ENCODE peak calls at places on chromosomes 13 and 19, in ten cellular contexts. Y is left ventricle myocardium inferior; U is lung; R is foreskin fibroblast; M is cerebellar nuclear complex; D is HS-27A; N is GM12865; B is stimulated activated CD4-positive, alpha-beta T cell treated with anti-CD3 and anti-CD28 coated beads, Interleukin-4, amount 100 ng/mL, for 1 hour; S is nephron progenitor cell; P is B cell. K is an unnamed sample.

GRCh38 chr13:40433577-40433976 is 232.9 kb downstream of the FOXO1 start:
- DNase-seq in Y (no peak), U (no peak), R (no peak), M (no peak), D (no peak), N (peak), B (peak), S (no peak), P (no peak), K (no peak)

GRCh38 chr13:74026753-74027152 is 107.5 kb downstream of the KLF12 start:
- DNase-seq in Y (no peak), U (no peak), R (no peak), M (no peak), D (no peak), N (peak), B (peak), S (peak), P (peak), K (no peak)

GRCh38 chr13:99501952-99502310 is 659 bp downstream of the TM9SF2 start:
- DNase-seq in Y (no peak), U (no peak), R (peak), M (no peak), D (no peak), N (peak), B (peak), S (peak), P (no peak), K (no peak)

GRCh38 chr19:14391156-14391821 is 10.0 kb downstream of the ADGRE5 start:
- DNase-seq in Y (no peak), U (no peak), R (no peak), M (no peak), D (no peak), N (no peak), B (no peak), S (no peak), P (no peak), K (no peak)

GRCh38 chr19:3358919-3359849 is 7.2 kb upstream of the NFIC start:
- DNase-seq in Y (peak), U (peak), R (peak), M (no peak), D (no peak), N (peak), B (peak), S (peak), P (peak), K (no peak)

GRCh38 chr19:48321372-48321621 is 4.1 kb upstream of the EMP3 start:
- DNase-seq in Y (peak), U (peak), R (peak), M (no peak), D (peak), N (peak), B (peak), S (peak), P (peak), K (no peak)

GRCh38 chr13:84207509-84207908 is 325.2 kb upstream of the SLITRK1 start:
- DNase-seq in Y (no peak), U (no peak), R (no peak), M (no peak), D (no peak), N (no peak), B (no peak), S (no peak), P (no peak), K (no peak)

GRCh38 chr19:1453525-1454371 is 3.8 kb downstream of the APC2 start:
- DNase-seq in Y (no peak), U (no peak), R (peak), M (no peak), D (no peak), N (no peak), B (no peak), S (peak), P (no peak), K (no peak)

GRCh38 chr13:100954430-100955361 is 280.1 kb upstream of the TMTC4 start:
- DNase-seq in Y (no peak), U (no peak), R (peak), M (no peak), D (no peak), N (no peak), B (no peak), S (no peak), P (no peak), K (no peak)

GRCh38 chr13:31046711-31047279 is 114.3 kb downstream of the TEX26 start:
- DNase-seq in Y (peak), U (no peak), R (peak), M (no peak), D (no peak), N (no peak), B (no peak), S (no peak), P (no peak), K (no peak)

GRCh38 chr19:6718741-6719539 is 1.5 kb downstream of the C3 start:
- DNase-seq in Y (no peak), U (peak), R (no peak), M (no peak), D (no peak), N (peak), B (no peak), S (peak), P (peak), K (peak)

GRCh38 chr19:35013047-35013819 is 13.1 kb downstream of the GRAMD1A start:
- DNase-seq in Y (peak), U (peak), R (peak), M (no peak), D (no peak), N (peak), B (peak), S (peak), P (peak), K (peak)

GRCh38 chr19:48489608-48490216 is 20.5 kb downstream of the CYTH2 start:
- DNase-seq in Y (peak), U (peak), R (peak), M (no peak), D (no peak), N (peak), B (peak), S (peak), P (peak), K (peak)

GRCh38 chr19:24141612-24142011 is 54.6 kb downstream of the ZNF254 start:
- DNase-seq in Y (no peak), U (no peak), R (no peak), M (no peak), D (no peak), N (no peak), B (no peak), S (no peak), P (no peak), K (peak)

GRCh38 chr13:76758257-76758656 is 127.9 kb downstream of the KCTD12 start:
- DNase-seq in Y (no peak), U (no peak), R (no peak), M (no peak), D (no peak), N (no peak), B (no peak), S (no peak), P (no peak), K (no peak)

GRCh38 chr19:50548191-50549058 is 19.8 kb downstream of the LRRC4B start:
- DNase-seq in Y (no peak), U (no peak), R (no peak), M (no peak), D (no peak), N (no peak), B (no peak), S (no peak), P (no peak), K (no peak)

GRCh38 chr19:44891016-44891882 is at the start of gene TOMM40:
- DNase-seq in Y (peak), U (no peak), R (peak), M (peak), D (peak), N (peak), B (peak), S (peak), P (peak), K (peak)

GRCh38 chr19:17560205-17560595 is 4.8 kb downstream of the COLGALT1 start:
- DNase-seq in Y (no peak), U (peak), R (peak), M (no peak), D (peak), N (no peak), B (no peak), S (no peak), P (no peak), K (no peak)

GRCh38 chr13:19150226-19150625 is 31.4 kb downstream of the TUBA3C start:
- DNase-seq in Y (no peak), U (no peak), R (no peak), M (no peak), D (no peak), N (no peak), B (no peak), S (no peak), P (no peak), K (no peak)

GRCh38 chr19:45253396-45254027 is 2.4 kb downstream of the MARK4 start:
- DNase-seq in Y (no peak), U (no peak), R (peak), M (no peak), D (no peak), N (no peak), B (no peak), S (no peak), P (no peak), K (no peak)

GRCh38 chr13:43272866-43273265 is 249.5 kb downstream of the DNAJC15 start:
- DNase-seq in Y (no peak), U (no peak), R (no peak), M (no peak), D (no peak), N (no peak), B (no peak), S (no peak), P (no peak), K (no peak)

GRCh38 chr13:104024416-104025170 is 958.4 kb upstream of the SLC10A2 start:
- DNase-seq in Y (no peak), U (no peak), R (peak), M (no peak), D (no peak), N (no peak), B (no peak), S (no peak), P (no peak), K (no peak)

GRCh38 chr19:40530091-40530901 is 46.4 kb upstream of the SHKBP1 start:
- DNase-seq in Y (no peak), U (no peak), R (peak), M (no peak), D (no peak), N (no peak), B (no peak), S (peak), P (peak), K (no peak)

GRCh38 chr19:16363852-16364230 is 39.2 kb downstream of the KLF2 start:
- DNase-seq in Y (no peak), U (no peak), R (no peak), M (no peak), D (no peak), N (no peak), B (no peak), S (no peak), P (no peak), K (no peak)

GRCh38 chr19:52214241-52214640 is 24.4 kb downstream of the PPP2R1A start:
- DNase-seq in Y (no peak), U (no peak), R (no peak), M (no peak), D (no peak), N (no peak), B (no peak), S (no peak), P (no peak), K (no peak)

GRCh38 chr19:46475976-46476375 is 4.6 kb upstream of the PNMA8A start:
- DNase-seq in Y (no peak), U (no peak), R (no peak), M (no peak), D (no peak), N (no peak), B (no peak), S (no peak), P (no peak), K (no peak)

GRCh38 chr19:35716735-35716984 is 1.1 kb upstream of the KMT2B start:
- DNase-seq in Y (no peak), U (no peak), R (no peak), M (no peak), D (peak), N (peak), B (no peak), S (no peak), P (no peak), K (no peak)

GRCh38 chr13:99749627-99750026 is 221.9 kb downstream of the ZIC5 start:
- DNase-seq in Y (no peak), U (no peak), R (no peak), M (no peak), D (no peak), N (no peak), B (no peak), S (no peak), P (no peak), K (no peak)

GRCh38 chr13:104522235-104523072 is 1456.2 kb upstream of the SLC10A2 start:
- DNase-seq in Y (peak), U (no peak), R (no peak), M (no peak), D (no peak), N (no peak), B (no peak), S (no peak), P (no peak), K (no peak)

GRCh38 chr19:33286899-33287298 is 15.4 kb downstream of the CEBPA start:
- DNase-seq in Y (no peak), U (no peak), R (no peak), M (no peak), D (no peak), N (no peak), B (no peak), S (no peak), P (no peak), K (no peak)

GRCh38 chr13:96700657-96701056 is 293.6 kb downstream of the OXGR1 start:
- DNase-seq in Y (no peak), U (no peak), R (peak), M (no peak), D (no peak), N (no peak), B (no peak), S (no peak), P (no peak), K (no peak)

GRCh38 chr13:74243637-74244526 is 109.7 kb upstream of the KLF12 start:
- DNase-seq in Y (no peak), U (no peak), R (peak), M (no peak), D (peak), N (no peak), B (no peak), S (no peak), P (no peak), K (no peak)

GRCh38 chr19:8085606-8086464 is 33.3 kb downstream of the CCL25 start:
- DNase-seq in Y (no peak), U (peak), R (no peak), M (no peak), D (no peak), N (no peak), B (no peak), S (peak), P (no peak), K (peak)

GRCh38 chr13:72698164-72698563 is 29.3 kb downstream of the MZT1 start:
- DNase-seq in Y (no peak), U (no peak), R (no peak), M (no peak), D (no peak), N (no peak), B (no peak), S (no peak), P (no peak), K (no peak)

GRCh38 chr13:101013245-101013644 is 338.6 kb upstream of the TMTC4 start:
- DNase-seq in Y (no peak), U (no peak), R (no peak), M (no peak), D (no peak), N (no peak), B (no peak), S (no peak), P (no peak), K (no peak)

GRCh38 chr19:10230904-10231623 is at the start of gene S1PR2:
- DNase-seq in Y (peak), U (peak), R (peak), M (no peak), D (no peak), N (peak), B (peak), S (peak), P (peak), K (peak)

GRCh38 chr13:99320693-99321481 is 13.7 kb upstream of the GPR183 start:
- DNase-seq in Y (no peak), U (no peak), R (peak), M (no peak), D (peak), N (no peak), B (no peak), S (no peak), P (no peak), K (no peak)

GRCh38 chr13:31835932-31836331 is 96.6 kb downstream of the RXFP2 start:
- DNase-seq in Y (no peak), U (no peak), R (peak), M (no peak), D (no peak), N (no peak), B (no peak), S (no peak), P (no peak), K (peak)

K was measured in HepG2.